ENCODE peak calls at places on chromosomes 4 and X, in eight cellular contexts. G is stomach; C is right cardiac atrium; E is CD4-positive, alpha-beta T cell; P is lower lobe of right lung; F is fibroblast of lung; L is small intestine; Y is GM12878. V is an unnamed sample.

GRCh38 chr4:27916432-27917184 is 1056.0 kb downstream of the STIM2 start:
- DNase-seq in G (no peak), C (peak; percentile 16), E (no peak), P (no peak), F (no peak), L (no peak), Y (no peak), V (no peak)

GRCh38 chr4:158013858-158014257 is 159.0 kb downstream of the GASK1B start:
- DNase-seq in G (no peak), C (no peak), E (no peak), P (no peak), F (peak; percentile 91), L (no peak), Y (no peak), V (no peak)

GRCh38 chr4:112616984-112617383 is 19.7 kb downstream of the ZGRF1 start:
- DNase-seq in G (no peak), C (no peak), E (no peak), P (no peak), F (no peak), L (no peak), Y (no peak), V (no peak)

GRCh38 chrX:131322646-131323045 is 33.5 kb upstream of the IGSF1 start:
- DNase-seq in G (no peak), C (no peak), E (no peak), P (no peak), F (peak; percentile 1), L (no peak), Y (no peak), V (no peak)

GRCh38 chrX:115324194-115324593 is 34.7 kb downstream of the LUZP4 start:
- DNase-seq in G (peak; percentile 52), C (peak; percentile 83), E (no peak), P (peak; percentile 56), F (peak; percentile 39), L (peak; percentile 1), Y (no peak), V (no peak)

GRCh38 chrX:87265518-87265917 is 252.1 kb upstream of the KLHL4 start:
- DNase-seq in G (no peak), C (no peak), E (no peak), P (no peak), F (no peak), L (no peak), Y (no peak), V (no peak)

GRCh38 chrX:142076633-142077032 is 128.5 kb downstream of the MAGEC2 start:
- DNase-seq in G (no peak), C (no peak), E (no peak), P (no peak), F (no peak), L (no peak), Y (no peak), V (no peak)

GRCh38 chrX:136806891-136807410 is 26.2 kb upstream of the ARHGEF6 start:
- DNase-seq in G (no peak), C (no peak), E (no peak), P (no peak), F (no peak), L (no peak), Y (no peak), V (no peak)

GRCh38 chrX:47530054-47530453 is 31.0 kb upstream of the ARAF start:
- DNase-seq in G (no peak), C (no peak), E (no peak), P (no peak), F (no peak), L (no peak), Y (no peak), V (no peak)

GRCh38 chrX:71859637-71860036 is 51.0 kb upstream of the NHSL2 start:
- DNase-seq in G (no peak), C (no peak), E (peak; percentile 14), P (no peak), F (peak; percentile 34), L (peak; percentile 7), Y (no peak), V (peak; percentile 41)

GRCh38 chr4:28287837-28288236 is 1427.2 kb downstream of the STIM2 start:
- DNase-seq in G (no peak), C (no peak), E (no peak), P (no peak), F (peak; percentile 95), L (no peak), Y (no peak), V (no peak)

GRCh38 chr4:128315756-128316520 is 28.3 kb upstream of the PGRMC2 start:
- DNase-seq in G (no peak), C (no peak), E (no peak), P (no peak), F (no peak), L (no peak), Y (no peak), V (no peak)

GRCh38 chrX:70554081-70554480 is 109.4 kb downstream of the DLG3 start:
- DNase-seq in G (no peak), C (no peak), E (no peak), P (no peak), F (peak; percentile 6), L (peak; percentile 25), Y (no peak), V (no peak)

GRCh38 chr4:128228021-128228571 is 59.5 kb downstream of the PGRMC2 start:
- DNase-seq in G (peak; percentile 36), C (no peak), E (no peak), P (no peak), F (peak; percentile 62), L (peak; percentile 5), Y (no peak), V (no peak)

GRCh38 chr4:159867673-159868072 is 764.8 kb downstream of the RAPGEF2 start:
- DNase-seq in G (no peak), C (no peak), E (no peak), P (no peak), F (no peak), L (no peak), Y (no peak), V (no peak)

GRCh38 chrX:53511302-53511701 is 77.1 kb upstream of the HSD17B10 start:
- DNase-seq in G (no peak), C (no peak), E (no peak), P (peak; percentile 39), F (no peak), L (no peak), Y (no peak), V (no peak)

GRCh38 chr4:67035501-67035900 is 509.8 kb downstream of the CENPC start:
- DNase-seq in G (no peak), C (no peak), E (no peak), P (no peak), F (peak; percentile 80), L (no peak), Y (no peak), V (no peak)

GRCh38 chr4:27010334-27010940 is 149.8 kb downstream of the STIM2 start:
- DNase-seq in G (peak; percentile 56), C (peak; percentile 69), E (peak; percentile 44), P (peak; percentile 53), F (peak; percentile 62), L (peak; percentile 60), Y (peak; percentile 16), V (peak; percentile 57)

GRCh38 chrX:69995400-69996101 is 54.2 kb downstream of the AWAT2 start:
- DNase-seq in G (no peak), C (no peak), E (no peak), P (no peak), F (no peak), L (no peak), Y (no peak), V (no peak)

GRCh38 chrX:133660356-133660755 is 245.1 kb upstream of the GPC4 start:
- DNase-seq in G (no peak), C (no peak), E (no peak), P (no peak), F (peak; percentile 70), L (no peak), Y (no peak), V (no peak)

GRCh38 chrX:107823456-107823855 is 2.2 kb upstream of the MID2 start:
- DNase-seq in G (no peak), C (no peak), E (no peak), P (no peak), F (peak; percentile 83), L (no peak), Y (no peak), V (no peak)

GRCh38 chr4:156971168-156971601 is 414 bp downstream of the PDGFC start:
- DNase-seq in G (peak; percentile 34), C (peak; percentile 64), E (no peak), P (peak; percentile 56), F (no peak), L (no peak), Y (no peak), V (no peak)

GRCh38 chr4:151753056-151753455 is 7.8 kb downstream of the GATB start:
- DNase-seq in G (no peak), C (no peak), E (no peak), P (no peak), F (peak; percentile 66), L (no peak), Y (no peak), V (no peak)

GRCh38 chr4:82437285-82438005 is 7.1 kb downstream of the ENOPH1 start:
- DNase-seq in G (no peak), C (no peak), E (no peak), P (no peak), F (peak; percentile 41), L (no peak), Y (no peak), V (no peak)

GRCh38 chr4:153790962-153791551 is 2.2 kb upstream of the SFRP2 start:
- DNase-seq in G (no peak), C (peak; percentile 71), E (no peak), P (peak; percentile 53), F (peak; percentile 16), L (no peak), Y (no peak), V (no peak)

GRCh38 chr4:8872402-8873291 is 1.0 kb upstream of the HMX1 start:
- DNase-seq in G (no peak), C (no peak), E (no peak), P (no peak), F (no peak), L (no peak), Y (no peak), V (no peak)
- H3K27me3 ChIP-seq in G (peaks cover 44% of the 10 kb centered on the region), C (no peaks in the 10 kb centered on the region), E (peaks cover 78% of the 10 kb centered on the region), P (peaks cover 85% of the 10 kb centered on the region), F (peaks cover 45% of the 10 kb centered on the region), L (peaks cover 20% of the 10 kb centered on the region), Y (peaks cover 1% of the 10 kb centered on the region), V (peaks cover 4% of the 10 kb centered on the region)

DNA sequence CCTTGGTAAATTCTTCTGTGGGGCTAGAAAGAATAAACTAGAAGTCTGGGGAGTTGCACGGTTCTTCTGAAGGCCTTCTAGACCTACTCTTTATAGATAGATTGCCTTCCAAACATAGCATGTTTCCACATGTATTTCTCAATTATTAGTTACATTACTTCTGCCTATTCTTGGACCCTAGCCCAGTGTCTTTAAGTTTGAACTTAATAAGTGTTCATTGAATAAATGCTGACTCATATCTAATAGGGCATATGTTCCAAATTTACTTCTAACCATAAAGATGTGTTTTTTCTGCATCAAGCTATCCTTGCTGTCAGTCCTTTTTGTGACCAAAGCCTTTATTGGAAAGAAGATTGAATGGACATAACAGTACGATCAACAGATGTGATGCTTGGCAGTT is 503.6 kb upstream of the ZFP42 start:
- DNase-seq in G (no peak), C (no peak), E (no peak), P (no peak), F (no peak), L (no peak), Y (no peak), V (no peak)
- H3K27me3 ChIP-seq in G (no peaks in the 10 kb centered on the region), C (no peaks in the 10 kb centered on the region), E (no peaks in the 10 kb centered on the region), P (no peaks in the 10 kb centered on the region), F (no peaks in the 10 kb centered on the region), L (no peaks in the 10 kb centered on the region), Y (no peaks in the 10 kb centered on the region), V (no peaks in the 10 kb centered on the region)

GRCh38 chrX:110021180-110022022 is 18.5 kb downstream of the TMEM164 start:
- DNase-seq in G (no peak), C (peak; percentile 63), E (no peak), P (no peak), F (peak; percentile 88), L (peak; percentile 39), Y (no peak), V (no peak)
- H3K27me3 ChIP-seq in G (no peaks in the 10 kb centered on the region), C (no peaks in the 10 kb centered on the region), E (no peaks in the 10 kb centered on the region), P (no peaks in the 10 kb centered on the region), F (no peaks in the 10 kb centered on the region), L (no peaks in the 10 kb centered on the region), Y (no peaks in the 10 kb centered on the region), V (no peaks in the 10 kb centered on the region)

GRCh38 chr4:100359433-100359832 is 158.4 kb downstream of the EMCN start:
- DNase-seq in G (no peak), C (no peak), E (no peak), P (no peak), F (no peak), L (no peak), Y (no peak), V (no peak)
- H3K27me3 ChIP-seq in G (no peaks in the 10 kb centered on the region), C (no peaks in the 10 kb centered on the region), E (no peaks in the 10 kb centered on the region), P (no peaks in the 10 kb centered on the region), F (no peaks in the 10 kb centered on the region), L (no peaks in the 10 kb centered on the region), Y (no peaks in the 10 kb centered on the region), V (no peaks in the 10 kb centered on the region)

V was measured in CD4-positive, alpha-beta memory T cell.